ENCODE peak calls at places on chromosomes 3 and 15, in ten cellular contexts. R, D, T, A, S, Y, H, U, M and N are unnamed samples.

GRCh38 chr3:182740710-182741109 is 52.6 kb upstream of the ATP11B start:
- DNase-seq in R (no peak), D (no peak), T (peak), A (peak), S (peak), Y (no peak), H (peak), U (no peak), M (no peak), N (no peak)

GRCh38 chr3:141115752-141116541 is 64.8 kb downstream of the SPSB4 start:
- DNase-seq in R (no peak), D (no peak), T (no peak), A (no peak), S (no peak), Y (peak), H (no peak), U (no peak), M (no peak), N (no peak)

GRCh38 chr3:149243540-149243939 is 21.9 kb upstream of the CP start:
- DNase-seq in R (no peak), D (no peak), T (no peak), A (no peak), S (no peak), Y (no peak), H (no peak), U (peak), M (no peak), N (no peak)

GRCh38 chr3:140384876-140385275 is 293.0 kb upstream of the TRIM42 start:
- DNase-seq in R (no peak), D (no peak), T (no peak), A (no peak), S (no peak), Y (no peak), H (no peak), U (no peak), M (no peak), N (no peak)

GRCh38 chr3:128427175-128427857 is 39.4 kb downstream of the DNAJB8 start:
- DNase-seq in R (no peak), D (no peak), T (no peak), A (no peak), S (no peak), Y (no peak), H (no peak), U (no peak), M (no peak), N (no peak)

GRCh38 chr3:99862208-99862607 is 44.5 kb downstream of the CMSS1 start:
- DNase-seq in R (no peak), D (peak), T (no peak), A (peak), S (peak), Y (peak), H (no peak), U (no peak), M (no peak), N (no peak)

GRCh38 chr15:95932676-95933075 is 397.8 kb upstream of the NR2F2 start:
- DNase-seq in R (no peak), D (peak), T (no peak), A (peak), S (peak), Y (peak), H (no peak), U (no peak), M (no peak), N (no peak)

GRCh38 chr3:142889263-142890014 is 556 bp upstream of the PCOLCE2 start:
- DNase-seq in R (no peak), D (no peak), T (no peak), A (no peak), S (no peak), Y (no peak), H (no peak), U (no peak), M (no peak), N (no peak)

GRCh38 chr3:40615110-40615915 is 90.6 kb downstream of the ZNF621 start:
- DNase-seq in R (no peak), D (no peak), T (no peak), A (no peak), S (no peak), Y (peak), H (peak), U (no peak), M (no peak), N (no peak)

GRCh38 chr15:84625125-84625524 is 24.3 kb downstream of the ZSCAN2 start:
- DNase-seq in R (no peak), D (no peak), T (no peak), A (no peak), S (no peak), Y (no peak), H (no peak), U (no peak), M (no peak), N (no peak)

GRCh38 chr3:195441476-195441970 is 1.3 kb downstream of the ACAP2 start:
- DNase-seq in R (no peak), D (peak), T (no peak), A (no peak), S (peak), Y (no peak), H (no peak), U (no peak), M (no peak), N (no peak)

GRCh38 chr3:139110072-139110830 is 65.6 kb upstream of the PRR23C start:
- DNase-seq in R (no peak), D (no peak), T (peak), A (no peak), S (no peak), Y (no peak), H (no peak), U (no peak), M (no peak), N (no peak)

GRCh38 chr3:72900048-72900447 is 12.2 kb downstream of the GXYLT2 start:
- DNase-seq in R (no peak), D (no peak), T (no peak), A (no peak), S (no peak), Y (no peak), H (no peak), U (no peak), M (no peak), N (no peak)

DNA sequence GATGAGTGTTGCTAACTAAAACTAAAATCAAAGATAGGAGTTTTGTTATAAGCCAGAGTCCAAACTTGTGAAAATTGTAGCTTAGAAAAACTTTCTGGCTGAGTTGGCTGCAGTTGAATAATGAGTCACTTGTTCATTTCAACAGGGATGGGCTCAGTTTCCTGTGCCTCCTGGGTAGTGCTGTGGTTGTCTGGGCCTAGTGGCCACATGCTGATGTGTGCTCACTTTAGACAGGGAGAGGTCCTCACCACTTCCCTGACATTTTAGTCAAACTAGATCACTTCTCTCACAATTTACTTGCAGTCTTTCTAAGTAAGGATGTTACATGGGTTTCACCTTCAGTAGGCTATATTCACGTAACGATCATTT is 6.3 kb upstream of the UBE2Q2 start:
- DNase-seq in R (no peak), D (peak), T (no peak), A (peak), S (peak), Y (peak), H (no peak), U (no peak), M (no peak), N (no peak)
- TF ChIP-seq CTCF in R (no peak), D (no peak), T (no peak), A (no peak), S (no peak), Y (peak), H (no peak), U (no peak), M (no peak), N (no peak)

DNA sequence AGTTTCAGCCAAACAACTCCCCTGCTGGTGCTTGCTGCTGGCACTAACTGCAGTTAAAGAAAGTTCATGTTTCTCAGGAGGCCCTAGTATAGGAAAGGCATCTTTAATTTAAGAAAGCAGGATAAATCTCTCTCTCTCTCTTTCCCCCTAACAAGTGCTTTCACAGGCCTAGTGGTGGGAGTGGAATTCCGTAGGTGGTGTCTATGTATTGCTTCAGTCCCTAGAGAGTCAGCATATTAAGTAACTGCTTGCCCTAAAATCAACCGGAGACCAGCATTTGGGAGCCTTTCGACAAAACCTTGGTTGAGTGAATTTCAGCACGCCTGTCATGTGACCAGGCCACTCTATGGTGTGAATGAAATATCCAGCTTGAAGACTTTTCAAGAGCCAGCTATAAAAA is 169.2 kb upstream of the TGFBR2 start:
- DNase-seq in R (no peak), D (peak), T (no peak), A (peak), S (no peak), Y (peak), H (no peak), U (no peak), M (no peak), N (no peak)
- TF ChIP-seq CTCF in R (no peak), D (no peak), T (no peak), A (peak), S (no peak), Y (peak), H (no peak), U (no peak), M (no peak), N (peak)

DNA sequence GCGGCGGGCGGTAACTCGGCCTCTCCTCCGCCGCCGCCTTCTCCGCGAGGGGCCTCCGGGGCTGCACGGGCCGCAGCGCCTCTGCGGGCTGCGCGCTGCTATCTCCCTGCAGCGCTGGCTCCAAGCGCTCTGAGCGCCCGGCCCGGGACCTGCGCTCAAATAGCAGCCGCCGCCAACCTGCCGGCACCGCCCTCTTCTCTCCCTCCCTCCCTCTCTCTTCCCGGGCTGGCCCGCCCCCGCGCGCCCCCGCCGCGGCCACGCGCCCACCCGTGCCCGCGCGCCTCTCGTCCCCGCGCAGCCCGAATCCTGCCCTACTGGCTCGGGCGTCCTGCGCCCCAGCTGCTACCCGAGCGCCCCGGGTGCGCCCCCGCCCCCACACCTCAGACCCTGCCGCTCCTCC is at the start of gene CACNA2D2:
- DNase-seq in R (no peak), D (no peak), T (peak), A (peak), S (peak), Y (peak), H (peak), U (peak), M (no peak), N (no peak)
- TF ChIP-seq CTCF in R (no peak), D (no peak), T (no peak), A (no peak), S (no peak), Y (no peak), H (no peak), U (no peak), M (no peak), N (no peak)

GRCh38 chr15:78105541-78106241 is 13.3 kb downstream of the SH2D7 start:
- DNase-seq in R (no peak), D (peak), T (no peak), A (peak), S (no peak), Y (peak), H (no peak), U (no peak), M (peak), N (no peak)

GRCh38 chr15:78102741-78103140 is 10.4 kb downstream of the SH2D7 start:
- DNase-seq in R (no peak), D (no peak), T (no peak), A (no peak), S (no peak), Y (no peak), H (no peak), U (no peak), M (peak), N (no peak)

GRCh38 chr15:78104119-78104479 is 11.7 kb downstream of the SH2D7 start:
- DNase-seq in R (no peak), D (no peak), T (no peak), A (no peak), S (no peak), Y (no peak), H (no peak), U (no peak), M (peak), N (no peak)

GRCh38 chr15:78103406-78104118 is 11.2 kb downstream of the SH2D7 start:
- DNase-seq in R (no peak), D (no peak), T (no peak), A (no peak), S (peak), Y (no peak), H (no peak), U (no peak), M (peak), N (no peak)

GRCh38 chr15:78104566-78105500 is 12.5 kb downstream of the SH2D7 start:
- DNase-seq in R (no peak), D (no peak), T (no peak), A (no peak), S (no peak), Y (no peak), H (no peak), U (no peak), M (peak), N (no peak)
- TF ChIP-seq CTCF in R (no peak), D (no peak), T (no peak), A (no peak), S (no peak), Y (no peak), H (no peak), U (no peak), M (no peak), N (no peak)

DNA sequence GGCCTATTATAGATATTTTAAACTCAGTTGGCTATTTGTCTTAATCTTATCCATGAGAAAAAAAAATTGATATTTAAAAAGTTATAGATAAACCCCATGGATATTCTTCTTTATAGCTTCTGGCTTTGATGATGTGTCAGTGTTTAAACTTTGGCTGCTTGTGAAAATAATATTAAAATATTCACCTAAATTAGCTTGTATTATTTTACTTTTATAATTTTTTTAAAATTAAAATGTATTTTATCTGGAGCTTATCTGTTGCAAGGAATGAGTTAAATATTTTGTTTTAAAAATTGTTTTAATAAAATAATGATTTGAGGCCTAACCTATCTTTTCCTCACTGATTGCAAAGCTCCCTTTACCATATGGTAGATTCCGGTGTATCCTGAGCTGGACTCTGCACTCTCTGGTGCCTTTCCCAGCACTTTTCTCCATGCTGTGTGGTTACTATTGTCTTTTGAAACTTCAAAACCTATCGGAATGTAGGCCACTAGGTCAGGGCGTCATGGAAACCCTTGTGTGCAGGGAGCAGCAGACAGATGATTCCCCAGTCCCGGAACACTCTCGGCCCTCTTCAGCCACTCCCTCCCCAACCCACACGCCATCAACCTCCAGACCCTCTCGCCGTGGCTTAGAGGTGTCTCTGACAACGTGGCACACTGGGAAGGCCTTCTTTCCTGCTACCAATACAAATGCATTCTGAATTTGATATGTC is 252.3 kb upstream of the ATP10A start:
- DNase-seq in R (no peak), D (no peak), T (no peak), A (no peak), S (no peak), Y (no peak), H (no peak), U (no peak), M (no peak), N (no peak)
- TF ChIP-seq CTCF in R (no peak), D (no peak), T (no peak), A (no peak), S (no peak), Y (no peak), H (no peak), U (no peak), M (no peak), N (no peak)

GRCh38 chr3:126945891-126946290 is 37.0 kb upstream of the PLXNA1 start:
- DNase-seq in R (no peak), D (no peak), T (no peak), A (no peak), S (no peak), Y (no peak), H (no peak), U (no peak), M (no peak), N (no peak)

GRCh38 chr3:126947429-126947828 is 35.5 kb upstream of the PLXNA1 start:
- DNase-seq in R (no peak), D (no peak), T (no peak), A (no peak), S (no peak), Y (no peak), H (no peak), U (no peak), M (no peak), N (no peak)

GRCh38 chr3:126944089-126944965 is 38.6 kb upstream of the PLXNA1 start:
- DNase-seq in R (no peak), D (no peak), T (no peak), A (no peak), S (no peak), Y (no peak), H (no peak), U (no peak), M (peak), N (no peak)

GRCh38 chr3:126946387-126946786 is 36.5 kb upstream of the PLXNA1 start:
- DNase-seq in R (no peak), D (no peak), T (no peak), A (no peak), S (no peak), Y (no peak), H (no peak), U (no peak), M (no peak), N (no peak)

GRCh38 chr3:126945171-126945721 is 37.7 kb upstream of the PLXNA1 start:
- DNase-seq in R (no peak), D (no peak), T (no peak), A (no peak), S (no peak), Y (no peak), H (no peak), U (no peak), M (no peak), N (no peak)
- TF ChIP-seq CTCF in R (no peak), D (no peak), T (no peak), A (no peak), S (peak), Y (no peak), H (peak), U (no peak), M (no peak), N (no peak)

GRCh38 chr3:124491875-124492274 is 238.4 kb upstream of the UMPS start:
- DNase-seq in R (no peak), D (no peak), T (no peak), A (no peak), S (no peak), Y (no peak), H (no peak), U (no peak), M (no peak), N (no peak)

GRCh38 chr3:124496066-124496465 is 234.2 kb upstream of the UMPS start:
- DNase-seq in R (no peak), D (no peak), T (no peak), A (no peak), S (no peak), Y (no peak), H (no peak), U (no peak), M (no peak), N (no peak)

GRCh38 chr3:124489506-124489905 is 240.7 kb upstream of the UMPS start:
- DNase-seq in R (no peak), D (no peak), T (peak), A (no peak), S (no peak), Y (no peak), H (no peak), U (no peak), M (no peak), N (no peak)

GRCh38 chr3:124491098-124491497 is 239.2 kb upstream of the UMPS start:
- DNase-seq in R (no peak), D (no peak), T (peak), A (no peak), S (no peak), Y (no peak), H (no peak), U (no peak), M (no peak), N (no peak)

GRCh38 chr3:124492824-124493223 is 237.4 kb upstream of the UMPS start:
- DNase-seq in R (no peak), D (peak), T (peak), A (peak), S (peak), Y (peak), H (peak), U (no peak), M (peak), N (peak)
- TF ChIP-seq CTCF in R (peak), D (peak), T (peak), A (no peak), S (peak), Y (peak), H (peak), U (no peak), M (peak), N (peak)

GRCh38 chr3:30319713-30320112 is 286.7 kb upstream of the TGFBR2 start:
- DNase-seq in R (no peak), D (peak), T (peak), A (peak), S (peak), Y (peak), H (peak), U (peak), M (no peak), N (no peak)
- TF ChIP-seq CTCF in R (peak), D (peak), T (peak), A (peak), S (peak), Y (peak), H (peak), U (peak), M (peak), N (peak)

DNA sequence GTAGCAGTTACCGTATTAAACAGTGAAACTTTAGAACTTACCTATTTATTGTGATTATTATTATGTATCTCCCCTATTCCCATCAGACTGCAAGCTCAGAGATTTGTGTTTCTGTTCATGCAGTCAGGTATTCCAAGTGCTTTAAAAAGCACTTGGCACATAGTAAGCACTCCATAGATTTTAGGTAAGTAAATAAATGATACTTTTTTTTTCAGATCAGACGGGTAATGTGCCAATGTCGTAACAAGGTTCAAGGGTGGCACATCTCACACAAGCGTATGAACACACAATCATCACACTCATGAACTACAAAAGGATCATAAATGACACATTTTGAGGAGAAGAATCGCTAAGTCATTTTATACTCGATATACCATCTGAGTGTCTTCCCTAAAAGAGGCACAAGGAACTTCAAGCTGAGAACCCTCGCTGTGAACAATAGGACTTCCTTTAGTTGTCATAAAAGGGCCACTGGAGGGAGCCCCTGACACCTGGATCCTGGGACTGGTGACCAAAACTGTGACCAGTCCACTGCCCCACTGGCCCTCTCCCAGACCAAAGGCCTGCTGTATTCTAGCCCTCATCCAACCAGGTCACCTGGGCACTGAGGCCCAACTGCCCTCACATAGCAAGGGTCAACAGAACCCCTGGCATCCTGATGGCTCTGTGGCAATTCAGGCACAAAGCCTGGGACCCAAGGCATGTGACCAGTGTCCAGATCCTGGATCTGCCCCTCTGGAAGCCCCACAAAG is 32.1 kb downstream of the KIF9 start:
- DNase-seq in R (no peak), D (peak), T (peak), A (no peak), S (peak), Y (peak), H (peak), U (no peak), M (no peak), N (no peak)
- TF ChIP-seq CTCF in R (peak), D (peak), T (no peak), A (peak), S (peak), Y (peak), H (peak), U (no peak), M (peak), N (peak)